ENCODE peak calls at places on chromosomes 13 and 19, in five cellular contexts. One of them, this sample, is unnamed.
A peak's percentile ranks its signal among the peaks of the same experiment; 100 is the strongest.

GRCh38 chr13:56528040-56528760 is 612.5 kb upstream of the PRR20A start:
- DNase-seq in GM12878: no peak
- DNase-seq in K562: no peak
- DNase-seq in A549: no peak
- DNase-seq in HepG2: no peak
- DNase-seq in this sample: no peak

GRCh38 chr13:72537400-72537780 is 190.0 kb downstream of the MZT1 start:
- DNase-seq in GM12878: no peak
- DNase-seq in A549: no peak
- DNase-seq in K562: no peak
- DNase-seq in HepG2: peak; percentile 16
- DNase-seq in this sample: no peak

GRCh38 chr19:35436477-35437141 is 11.4 kb upstream of the FFAR2 start:
- DNase-seq in GM12878: no peak
- DNase-seq in HepG2: no peak
- DNase-seq in A549: peak; percentile 55
- DNase-seq in K562: no peak
- DNase-seq in this sample: no peak

GRCh38 chr19:33798701-33799111 is 2.0 kb downstream of the KCTD15 start:
- DNase-seq in GM12878: no peak
- DNase-seq in A549: no peak
- DNase-seq in HepG2: no peak
- DNase-seq in K562: no peak
- DNase-seq in this sample: no peak

GRCh38 chr13:45466359-45466758 is 1.6 kb downstream of the COG3 start:
- DNase-seq in HepG2: no peak
- DNase-seq in GM12878: no peak
- DNase-seq in A549: no peak
- DNase-seq in K562: no peak
- DNase-seq in this sample: no peak

GRCh38 chr19:28737021-28737525 is 475.9 kb downstream of the UQCRFS1 start:
- DNase-seq in GM12878: peak; percentile 3
- DNase-seq in K562: no peak
- DNase-seq in HepG2: peak; percentile 15
- DNase-seq in A549: peak; percentile 35
- DNase-seq in this sample: no peak

GRCh38 chr19:41758846-41759245 is 3.5 kb downstream of the CEACAM6 start:
- DNase-seq in K562: no peak
- DNase-seq in GM12878: no peak
- DNase-seq in HepG2: no peak
- DNase-seq in A549: no peak
- DNase-seq in this sample: no peak

GRCh38 chr13:35210234-35210633 is 266.3 kb downstream of the MAB21L1 start:
- DNase-seq in K562: no peak
- DNase-seq in GM12878: no peak
- DNase-seq in HepG2: no peak
- DNase-seq in A549: no peak
- DNase-seq in this sample: no peak

GRCh38 chr19:17620696-17621095 is 65.2 kb downstream of the COLGALT1 start:
- DNase-seq in HepG2: no peak
- DNase-seq in K562: no peak
- DNase-seq in GM12878: no peak
- DNase-seq in A549: no peak
- DNase-seq in this sample: no peak

GRCh38 chr19:48391100-48392005 is at the start of gene KDELR1:
- DNase-seq in A549: peak; percentile 77
- DNase-seq in GM12878: no peak
- DNase-seq in HepG2: peak; percentile 42
- DNase-seq in K562: peak; percentile 90
- DNase-seq in this sample: no peak

GRCh38 chr19:12802267-12803106 is 618 bp downstream of the THSD8 start:
- DNase-seq in HepG2: no peak
- DNase-seq in GM12878: no peak
- DNase-seq in K562: no peak
- DNase-seq in A549: no peak
- DNase-seq in this sample: no peak

GRCh38 chr19:12801466-12802266 is at the start of the genes PRDX2 and THSD8:
- DNase-seq in GM12878: no peak
- DNase-seq in A549: no peak
- DNase-seq in HepG2: peak; percentile 53
- DNase-seq in K562: peak; percentile 88
- DNase-seq in this sample: peak; percentile 87

GRCh38 chr19:12799723-12800343 is 1.8 kb downstream of the PRDX2 start:
- DNase-seq in A549: no peak
- DNase-seq in GM12878: no peak
- DNase-seq in K562: no peak
- DNase-seq in HepG2: no peak
- DNase-seq in this sample: no peak

GRCh38 chr19:12800344-12800732 is 1.3 kb downstream of the PRDX2 start:
- DNase-seq in K562: no peak
- DNase-seq in HepG2: no peak
- DNase-seq in A549: no peak
- DNase-seq in GM12878: no peak
- DNase-seq in this sample: no peak

GRCh38 chr19:12800873-12801465 is 631 bp downstream of the PRDX2 start:
- DNase-seq in HepG2: peak; percentile 27
- DNase-seq in K562: peak; percentile 49
- DNase-seq in GM12878: no peak
- DNase-seq in A549: no peak
- DNase-seq in this sample: no peak
- TF ChIP-seq HDAC2 in HepG2: no peak
- TF ChIP-seq HDAC2 in K562: no peak
- TF ChIP-seq HDAC2 in GM12878: no peak
- TF ChIP-seq HDAC2 in A549: no peak
- TF ChIP-seq HDAC2 in this sample: no peak

GRCh38 chr13:99063952-99064351 is 86.1 kb upstream of the DOCK9 start:
- DNase-seq in GM12878: no peak
- DNase-seq in HepG2: no peak
- DNase-seq in K562: no peak
- DNase-seq in A549: no peak
- DNase-seq in this sample: no peak
- TF ChIP-seq EP300 in GM12878: no peak
- TF ChIP-seq EP300 in HepG2: no peak
- TF ChIP-seq EP300 in K562: no peak
- TF ChIP-seq EP300 in A549: no peak
- TF ChIP-seq EP300 in this sample: no peak

DNA sequence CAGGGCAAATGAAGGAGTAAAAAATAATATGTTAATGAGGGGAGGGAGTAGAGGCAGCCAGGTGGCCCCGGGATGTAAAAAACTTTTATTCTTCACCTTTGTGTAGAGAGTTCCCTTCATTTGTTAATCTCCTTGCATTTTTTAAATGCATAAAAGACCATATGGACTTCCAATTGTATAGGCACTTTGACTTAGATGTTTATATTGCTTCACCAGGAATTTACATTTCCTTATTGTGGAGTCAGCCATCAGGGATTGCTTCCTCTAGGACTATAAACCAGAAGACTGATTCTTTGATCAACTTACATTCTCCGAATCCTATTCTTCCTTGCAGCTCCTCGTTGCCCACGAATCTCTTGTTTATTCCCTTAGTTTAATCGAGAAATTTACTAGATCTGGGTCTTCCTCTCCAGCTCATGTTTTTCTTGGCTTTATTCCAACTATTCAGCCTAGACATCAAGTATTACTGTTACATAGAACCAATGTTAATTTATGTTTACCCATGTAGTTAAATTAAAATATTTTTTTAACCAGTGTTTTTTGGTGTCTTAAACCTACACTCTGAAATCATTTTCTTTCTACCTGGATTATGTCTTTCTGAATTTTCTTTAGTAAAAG is 1187.0 kb upstream of the SLC10A2 start:
- DNase-seq in A549: no peak
- DNase-seq in GM12878: no peak
- DNase-seq in K562: no peak
- DNase-seq in HepG2: no peak
- DNase-seq in this sample: no peak
- TF ChIP-seq HDAC2 in A549: no peak
- TF ChIP-seq HDAC2 in GM12878: no peak
- TF ChIP-seq HDAC2 in K562: no peak
- TF ChIP-seq HDAC2 in HepG2: no peak
- TF ChIP-seq HDAC2 in this sample: no peak

GRCh38 chr19:40750035-40750284 is 317 bp downstream of the ACTMAP start:
- DNase-seq in A549: no peak
- DNase-seq in K562: no peak
- DNase-seq in HepG2: no peak
- DNase-seq in GM12878: no peak
- DNase-seq in this sample: no peak

GRCh38 chr19:40754611-40755247 is 3.7 kb downstream of the SNRPA start:
- DNase-seq in A549: peak; percentile 53
- DNase-seq in K562: no peak
- DNase-seq in HepG2: peak; percentile 62
- DNase-seq in GM12878: no peak
- DNase-seq in this sample: no peak

GRCh38 chr19:40747536-40747935 is 2.7 kb downstream of the ACTMAP start:
- DNase-seq in HepG2: no peak
- DNase-seq in A549: no peak
- DNase-seq in GM12878: no peak
- DNase-seq in K562: no peak
- DNase-seq in this sample: no peak

GRCh38 chr19:40750285-40751064 is at the start of gene ACTMAP:
- DNase-seq in K562: peak; percentile 98
- DNase-seq in GM12878: peak; percentile 99
- DNase-seq in HepG2: peak; percentile 99
- DNase-seq in A549: peak; percentile 100
- DNase-seq in this sample: peak; percentile 98

GRCh38 chr19:40751065-40751923 is at the start of gene SNRPA:
- DNase-seq in GM12878: peak; percentile 92
- DNase-seq in A549: peak; percentile 100
- DNase-seq in HepG2: peak; percentile 97
- DNase-seq in K562: peak; percentile 85
- DNase-seq in this sample: peak; percentile 97
- TF ChIP-seq EP300 in GM12878: peak; percentile 14
- TF ChIP-seq EP300 in A549: no peak
- TF ChIP-seq EP300 in HepG2: no peak
- TF ChIP-seq EP300 in K562: no peak
- TF ChIP-seq EP300 in this sample: no peak

This sample was measured in H1.